ENCODE peak calls at places on chromosomes 11 and 22, in nine cellular contexts. J is IMR-90, I is ovary, G is stomach, L is right lobe of liver, Q is A549, X is testis, A is tibial nerve, F is HCT116. R is an unnamed sample.

GRCh38 chr11:12388171-12388570 is 10.8 kb downstream of the PARVA start:
- DNase-seq in J (no peak), I (no peak), G (no peak), L (no peak), Q (no peak), X (peak; percentile 57), A (no peak), F (no peak), R (no peak)

GRCh38 chr11:16806791-16807190 is 68.3 kb downstream of the C11orf58 start:
- DNase-seq in J (peak; percentile 59), I (no peak), G (no peak), L (no peak), Q (no peak), X (no peak), A (no peak), F (no peak), R (no peak)

GRCh38 chr11:109641549-109641948 is 219.6 kb downstream of the C11orf87 start:
- DNase-seq in J (peak; percentile 38), I (no peak), G (no peak), L (no peak), Q (peak; percentile 13), X (no peak), A (no peak), F (no peak), R (peak; percentile 6)

GRCh38 chr11:113293936-113294335 is 20.4 kb upstream of the TTC12 start:
- DNase-seq in J (no peak), I (no peak), G (no peak), L (no peak), Q (no peak), X (no peak), A (no peak), F (no peak), R (no peak)

GRCh38 chr11:78150346-78150745 is 10.9 kb upstream of the ALG8 start:
- DNase-seq in J (no peak), I (no peak), G (no peak), L (no peak), Q (no peak), X (no peak), A (no peak), F (no peak), R (no peak)

GRCh38 chr11:70158201-70158600 is 44.9 kb upstream of the FADD start:
- DNase-seq in J (peak; percentile 19), I (no peak), G (no peak), L (no peak), Q (peak; percentile 55), X (no peak), A (no peak), F (peak; percentile 13), R (peak; percentile 6)

GRCh38 chr11:119742263-119742861 is 13.4 kb upstream of the NECTIN1 start:
- DNase-seq in J (no peak), I (no peak), G (no peak), L (peak; percentile 48), Q (no peak), X (peak; percentile 44), A (no peak), F (no peak), R (peak; percentile 31)

GRCh38 chr11:101226617-101227016 is 97.0 kb upstream of the PGR start:
- DNase-seq in J (no peak), I (no peak), G (no peak), L (no peak), Q (no peak), X (no peak), A (no peak), F (no peak), R (no peak)

GRCh38 chr11:70779433-70780245 is 381.3 kb downstream of the CTTN start:
- DNase-seq in J (no peak), I (no peak), G (no peak), L (no peak), Q (no peak), X (no peak), A (no peak), F (no peak), R (no peak)

GRCh38 chr11:120137187-120137610 is 714 bp downstream of the TRIM29 start:
- DNase-seq in J (no peak), I (no peak), G (peak; percentile 23), L (no peak), Q (no peak), X (peak; percentile 33), A (peak; percentile 4), F (no peak), R (no peak)

GRCh38 chr22:38398609-38399401 is 56.2 kb downstream of the KCNJ4 start:
- DNase-seq in J (peak; percentile 63), I (peak; percentile 93), G (peak; percentile 92), L (peak; percentile 92), Q (peak; percentile 78), X (peak; percentile 92), A (peak; percentile 83), F (no peak), R (peak; percentile 94)

GRCh38 chr22:24819941-24820461 is 14.0 kb downstream of the SGSM1 start:
- DNase-seq in J (no peak), I (peak; percentile 75), G (peak; percentile 78), L (peak; percentile 79), Q (peak; percentile 37), X (peak; percentile 52), A (no peak), F (no peak), R (no peak)

GRCh38 chr22:38036392-38037062 is 20.7 kb upstream of the PICK1 start:
- DNase-seq in J (no peak), I (no peak), G (no peak), L (no peak), Q (no peak), X (peak; percentile 32), A (no peak), F (no peak), R (no peak)

GRCh38 chr11:122691751-122692150 is 36.2 kb downstream of the UBASH3B start:
- DNase-seq in J (no peak), I (no peak), G (no peak), L (no peak), Q (no peak), X (no peak), A (no peak), F (no peak), R (no peak)

GRCh38 chr22:20584872-20585639 is 77.6 kb downstream of the MED15 start:
- DNase-seq in J (no peak), I (no peak), G (no peak), L (no peak), Q (no peak), X (no peak), A (no peak), F (no peak), R (no peak)

GRCh38 chr11:60334005-60334620 is 7.1 kb downstream of the MS4A6E start:
- DNase-seq in J (peak; percentile 13), I (no peak), G (peak; percentile 71), L (no peak), Q (peak; percentile 67), X (peak; percentile 87), A (peak; percentile 89), F (peak; percentile 73), R (peak; percentile 67)

GRCh38 chr11:530960-531825 is 4.2 kb downstream of the HRAS start:
- DNase-seq in J (no peak), I (no peak), G (no peak), L (no peak), Q (no peak), X (no peak), A (no peak), F (no peak), R (no peak)

GRCh38 chr11:6431861-6432260 is 8.9 kb downstream of the HPX start:
- DNase-seq in J (peak; percentile 65), I (no peak), G (no peak), L (no peak), Q (peak; percentile 48), X (no peak), A (no peak), F (peak; percentile 46), R (no peak)

DNA sequence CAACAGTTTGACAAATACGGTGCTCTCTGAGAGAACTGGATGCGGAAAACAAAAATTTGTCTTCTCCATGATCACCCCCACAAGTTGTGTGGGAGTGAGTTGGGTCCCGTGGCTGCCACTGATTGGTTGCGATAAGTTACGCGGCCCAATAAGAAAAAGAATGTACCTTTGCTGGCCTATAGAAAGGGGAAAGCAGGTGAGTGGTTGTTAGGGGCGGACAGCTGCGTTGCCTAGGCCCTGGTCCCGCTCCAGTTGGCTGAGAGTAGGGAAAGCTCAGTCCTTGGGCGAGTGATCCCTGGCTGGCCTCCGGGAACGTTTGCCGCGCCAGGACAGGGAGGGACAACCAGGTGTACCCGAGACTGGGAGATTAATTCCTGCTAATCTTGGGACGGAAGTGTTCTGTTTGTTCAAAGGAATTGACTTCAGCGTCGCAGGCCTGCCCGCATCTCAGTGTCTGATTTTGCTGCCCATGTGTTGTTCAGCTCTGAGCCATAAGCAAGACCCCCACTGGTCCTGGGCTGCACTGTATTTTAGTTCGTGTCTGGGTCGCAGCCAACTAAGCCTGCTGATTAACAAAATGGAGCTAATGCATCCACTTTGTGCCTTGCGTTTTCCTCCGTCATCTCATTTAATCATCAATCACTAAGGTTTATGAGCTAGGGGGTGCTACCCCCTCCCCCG is 773 bp upstream of the SYVN1 start:
- DNase-seq in J (peak; percentile 97), I (peak; percentile 91), G (peak; percentile 98), L (peak; percentile 97), Q (peak; percentile 98), X (peak; percentile 96), A (peak; percentile 89), F (peak; percentile 95), R (peak; percentile 96)
- TF ChIP-seq POLR2A in J (no peak), I (peak; percentile 15), G (no peak), L (no peak), Q (peak; percentile 88), X (no peak), A (no peak), F (peak; percentile 83), R (peak; percentile 59)

GRCh38 chr11:67118059-67118766 is 850 bp upstream of the KDM2A start:
- DNase-seq in J (no peak), I (peak; percentile 68), G (peak; percentile 48), L (peak; percentile 73), Q (peak; percentile 16), X (peak; percentile 48), A (no peak), F (no peak), R (peak; percentile 62)
- TF ChIP-seq POLR2A in J (peak; percentile 33), I (no peak), G (no peak), L (peak; percentile 41), Q (peak; percentile 25), X (no peak), A (no peak), F (no peak), R (peak; percentile 37)

DNA sequence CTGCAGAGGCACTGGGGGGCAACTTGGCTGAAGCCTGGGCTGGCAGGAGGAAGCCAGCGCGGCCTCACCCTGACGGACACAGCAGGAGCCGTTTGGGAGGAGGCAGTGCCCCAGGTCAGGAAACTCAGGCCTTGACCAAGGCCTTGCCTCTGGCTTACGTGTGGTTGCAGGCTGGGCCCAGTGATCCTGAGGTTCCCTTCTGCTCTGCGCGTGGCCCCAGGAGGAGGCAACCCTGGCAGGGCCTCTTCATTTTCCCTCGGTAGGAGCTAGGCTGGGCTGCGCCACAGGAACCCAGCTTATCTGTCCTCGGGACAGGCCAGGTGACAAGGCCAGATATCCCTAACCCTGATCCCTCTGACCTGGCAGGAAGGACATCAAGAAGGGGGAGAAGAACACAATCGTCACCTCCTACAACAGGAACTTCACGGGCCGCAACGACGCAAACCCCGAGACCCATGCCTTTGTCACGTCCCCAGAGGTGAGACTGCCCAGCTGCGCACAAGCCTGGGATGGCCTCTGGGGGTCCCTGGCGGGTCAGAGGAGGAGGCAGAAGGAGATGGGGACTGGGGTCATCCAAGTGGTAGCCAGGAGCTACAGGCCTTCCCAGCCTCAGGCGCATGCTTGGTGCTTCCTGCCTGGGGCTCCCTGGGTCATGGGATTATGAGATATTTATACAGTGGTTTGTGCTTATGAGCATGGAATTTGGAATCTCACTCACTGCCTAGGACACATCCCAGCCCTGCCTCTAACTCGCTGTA is 20.6 kb downstream of the POLR3H start:
- DNase-seq in J (peak; percentile 89), I (peak; percentile 60), G (peak; percentile 36), L (no peak), Q (no peak), X (no peak), A (no peak), F (no peak), R (peak; percentile 77)
- TF ChIP-seq POLR2A in J (no peak), I (no peak), G (no peak), L (no peak), Q (no peak), X (no peak), A (no peak), F (no peak), R (peak; percentile 28)

GRCh38 chr22:48318173-48318572 is 1509.5 kb downstream of the BRD1 start:
- DNase-seq in J (no peak), I (no peak), G (no peak), L (no peak), Q (no peak), X (no peak), A (no peak), F (no peak), R (no peak)
- TF ChIP-seq POLR2A in J (no peak), I (no peak), G (no peak), L (no peak), Q (no peak), X (no peak), A (no peak), F (no peak), R (no peak)

R was measured in erythroblast.